ENCODE peak calls at places on chromosomes 13 and 19, in four cellular contexts. V is GM12878, Q is K562, J is A549. E is an unnamed sample.
A peak's percentile ranks its signal among the peaks of the same experiment; 100 is the strongest.

GRCh38 chr19:47226426-47227346 is 4.3 kb downstream of the BBC3 start:
- DNase-seq in V (peak; percentile 57), Q (peak; percentile 56), J (peak; percentile 84), E (peak; percentile 89)

GRCh38 chr19:17097593-17098126 is 22.1 kb downstream of the MYO9B start:
- DNase-seq in V (no peak), Q (peak; percentile 59), J (no peak), E (peak; percentile 86)

GRCh38 chr19:52535831-52536800 is 8.6 kb downstream of the ZNF808 start:
- DNase-seq in V (peak; percentile 67), Q (no peak), J (no peak), E (no peak)

GRCh38 chr19:10555613-10555979 is 10.2 kb downstream of the KRI1 start:
- DNase-seq in V (no peak), Q (no peak), J (no peak), E (no peak)

GRCh38 chr13:112953591-112954487 is 15.2 kb upstream of the MCF2L start:
- DNase-seq in V (no peak), Q (no peak), J (no peak), E (peak; percentile 58)

GRCh38 chr13:37618554-37618953 is 20.0 kb upstream of the POSTN start:
- DNase-seq in V (no peak), Q (no peak), J (no peak), E (no peak)

GRCh38 chr13:23357349-23357748 is 76.2 kb downstream of the SACS start:
- DNase-seq in V (no peak), Q (no peak), J (no peak), E (no peak)

GRCh38 chr19:4594199-4594598 is 34.7 kb upstream of the SEMA6B start:
- DNase-seq in V (no peak), Q (no peak), J (no peak), E (no peak)

GRCh38 chr19:15123900-15124299 is 16.7 kb downstream of the SYDE1 start:
- DNase-seq in V (no peak), Q (no peak), J (no peak), E (no peak)

GRCh38 chr13:32175943-32176342 is 139.2 kb downstream of the ZAR1L start:
- DNase-seq in V (no peak), Q (no peak), J (no peak), E (peak; percentile 59)

GRCh38 chr13:41019027-41019487 is at the start of gene ELF1:
- DNase-seq in V (peak; percentile 88), Q (peak; percentile 50), J (peak; percentile 50), E (peak; percentile 65)

GRCh38 chr13:52845766-52846566 is 2.5 kb downstream of the PCDH8 start:
- DNase-seq in V (no peak), Q (no peak), J (no peak), E (no peak)

GRCh38 chr13:43107780-43108179 is 84.4 kb downstream of the DNAJC15 start:
- DNase-seq in V (no peak), Q (no peak), J (no peak), E (no peak)
- TF ChIP-seq POLR2AphosphoS2 in V (no peak), Q (no peak), J (no peak), E (no peak)

GRCh38 chr13:48979892-48980291 is 4.2 kb downstream of the FNDC3A start:
- DNase-seq in V (no peak), Q (no peak), J (no peak), E (no peak)
- H3K4me2 ChIP-seq in V (peak overlapping the region; percentile 85), Q (peak overlapping the region; percentile 49), J (peak overlapping the region; percentile 78), E (peak overlapping the region; percentile 7)

GRCh38 chr19:5937550-5937949 is 23.5 kb downstream of the CAPS start:
- DNase-seq in V (no peak), Q (no peak), J (no peak), E (no peak)
- TF ChIP-seq POLR2AphosphoS2 in V (no peak), Q (no peak), J (no peak), E (no peak)

DNA sequence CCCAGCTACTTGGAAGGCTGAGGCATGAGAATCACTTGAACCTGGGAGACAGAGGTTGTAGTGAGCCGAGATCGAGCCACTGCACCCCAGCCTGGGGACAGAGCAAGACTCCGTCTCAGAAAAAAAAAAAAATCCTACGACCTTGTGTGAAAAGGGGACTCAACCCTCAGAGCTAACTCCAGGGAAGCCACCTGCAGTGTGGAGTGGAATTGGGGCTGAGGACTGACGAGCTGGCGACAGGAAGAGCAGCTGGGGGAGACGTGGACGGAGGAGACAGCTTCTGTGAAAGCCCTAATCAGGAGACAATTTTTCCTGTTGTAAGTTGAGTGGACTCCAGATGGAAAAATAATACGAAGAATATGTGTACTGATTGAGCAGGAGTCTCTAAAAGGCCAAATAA is 11.9 kb upstream of the LAIR1 start:
- DNase-seq in V (no peak), Q (no peak), J (no peak), E (no peak)
- H3K4me2 ChIP-seq in V (no peak overlapping the region), Q (no peak overlapping the region), J (no peak overlapping the region), E (no peak overlapping the region)

GRCh38 chr19:34995551-34995950 is 4.6 kb upstream of the GRAMD1A start:
- DNase-seq in V (no peak), Q (no peak), J (no peak), E (peak; percentile 84)

GRCh38 chr19:34996978-34997640 is 3.0 kb upstream of the GRAMD1A start:
- DNase-seq in V (no peak), Q (no peak), J (no peak), E (peak; percentile 79)

GRCh38 chr19:34991542-34992333 is 8.4 kb upstream of the GRAMD1A start:
- DNase-seq in V (no peak), Q (no peak), J (no peak), E (no peak)

GRCh38 chr19:34994286-34994642 is 5.9 kb upstream of the GRAMD1A start:
- DNase-seq in V (no peak), Q (no peak), J (no peak), E (no peak)

DNA sequence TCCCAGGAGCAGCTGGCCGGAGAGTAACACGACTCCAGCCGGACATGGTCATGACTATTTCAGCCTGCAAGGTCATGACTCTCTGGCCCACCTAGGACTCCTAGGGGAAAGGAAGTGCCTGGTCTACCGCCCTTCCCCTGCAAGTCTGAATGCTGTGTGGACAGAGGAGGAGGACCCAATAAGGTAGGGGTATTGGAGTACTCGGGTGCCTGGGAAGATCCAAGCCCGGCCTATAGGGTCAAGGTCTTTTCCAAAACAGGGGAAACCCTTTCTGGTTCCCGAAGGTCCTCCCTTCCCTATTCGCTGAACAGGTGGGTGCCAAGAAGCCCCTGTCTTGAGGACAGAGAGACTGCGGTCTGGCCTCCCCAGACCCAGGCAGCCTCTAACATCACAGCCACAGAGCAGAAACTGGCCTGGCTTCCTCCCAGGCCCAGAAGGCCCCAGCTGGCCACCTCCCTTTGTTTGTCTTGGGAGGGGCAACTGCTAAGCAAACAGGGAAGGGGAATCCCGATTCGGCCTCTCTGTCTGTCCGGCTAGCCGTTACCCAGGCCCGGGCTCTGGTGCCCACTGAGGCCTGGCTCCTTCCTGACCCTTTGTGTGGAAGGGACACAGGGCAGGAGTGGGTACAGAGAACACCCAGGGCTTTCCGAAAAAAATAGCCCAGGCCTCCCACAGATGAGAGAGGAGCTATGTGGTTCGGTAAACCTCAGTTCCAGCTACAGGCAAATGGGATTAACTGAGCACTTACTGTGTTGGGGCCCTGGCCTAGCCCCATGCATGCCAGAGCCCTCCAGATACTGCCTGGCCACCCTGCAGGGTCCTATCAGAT is 5.3 kb upstream of the GRAMD1A start:
- DNase-seq in V (no peak), Q (no peak), J (peak; percentile 99), E (peak; percentile 88)
- TF ChIP-seq POLR2AphosphoS2 in V (no peak), Q (no peak), J (no peak), E (no peak)

GRCh38 chr19:43488179-43488578 is 16.4 kb downstream of the PHLDB3 start:
- DNase-seq in V (no peak), Q (no peak), J (no peak), E (no peak)

GRCh38 chr19:43490759-43491158 is 13.8 kb downstream of the PHLDB3 start:
- DNase-seq in V (no peak), Q (no peak), J (no peak), E (no peak)

GRCh38 chr19:43489979-43490599 is 14.5 kb downstream of the PHLDB3 start:
- DNase-seq in V (no peak), Q (no peak), J (no peak), E (no peak)

GRCh38 chr19:43486412-43486811 is 18.1 kb downstream of the PHLDB3 start:
- DNase-seq in V (no peak), Q (no peak), J (no peak), E (no peak)

DNA sequence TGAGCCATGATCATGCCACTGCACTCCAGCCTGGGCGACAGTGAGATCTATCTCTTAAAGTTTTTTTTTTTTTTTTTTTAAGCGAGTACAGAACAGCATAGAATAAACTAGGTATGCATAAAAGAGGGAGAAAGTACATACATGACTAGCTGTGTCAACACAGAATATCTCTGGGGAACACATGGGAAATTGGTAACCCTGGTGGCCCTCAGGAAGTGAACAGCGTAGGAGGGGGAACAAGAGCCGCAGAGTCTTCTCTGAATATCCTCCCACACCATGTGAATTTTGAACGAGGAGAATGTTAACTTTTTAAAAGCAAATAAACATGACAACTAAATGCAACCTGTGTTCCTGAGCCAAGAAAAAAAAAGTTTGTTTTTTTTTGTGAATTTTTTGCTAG is 15.2 kb downstream of the PHLDB3 start:
- DNase-seq in V (peak; percentile 44), Q (no peak), J (no peak), E (no peak)
- H3K4me2 ChIP-seq in V (no peak overlapping the region), Q (no peak overlapping the region), J (no peak overlapping the region), E (no peak overlapping the region)